ENCODE peak calls at places on chromosomes 2 and 18, in seven cellular contexts. M is mucosa of descending colon, J is nephron progenitor cell, L is lower lobe of right lung, Y is epithelial cell of esophagus, Z is suprapubic skin, D is bronchial epithelial cell. I is an unnamed sample.

GRCh38 chr2:139916822-139917221 is 1136.6 kb upstream of the NXPH2 start:
- DNase-seq in M (no peak), J (no peak), L (no peak), Y (no peak), Z (no peak), D (no peak), I (no peak)

GRCh38 chr2:132441051-132441450 is 24.4 kb downstream of the GPR39 start:
- DNase-seq in M (no peak), J (no peak), L (no peak), Y (no peak), Z (no peak), D (no peak), I (no peak)

GRCh38 chr2:45412754-45413379 is 198.2 kb downstream of the SRBD1 start:
- DNase-seq in M (no peak), J (no peak), L (no peak), Y (no peak), Z (no peak), D (no peak), I (no peak)

GRCh38 chr2:112584891-112585250 is 462 bp downstream of the CHCHD5 start:
- DNase-seq in M (no peak), J (no peak), L (no peak), Y (no peak), Z (no peak), D (no peak), I (no peak)

GRCh38 chr18:54296017-54296416 is 26.7 kb downstream of the POLI start:
- DNase-seq in M (no peak), J (no peak), L (no peak), Y (peak; percentile 9), Z (no peak), D (peak; percentile 2), I (no peak)

GRCh38 chr2:181570833-181571661 is 85.9 kb downstream of the CERKL start:
- DNase-seq in M (no peak), J (no peak), L (no peak), Y (no peak), Z (no peak), D (peak; percentile 33), I (no peak)

GRCh38 chr2:64644240-64645013 is 9.3 kb downstream of the SERTAD2 start:
- DNase-seq in M (peak; percentile 75), J (peak; percentile 80), L (peak; percentile 87), Y (peak; percentile 64), Z (peak; percentile 90), D (peak; percentile 68), I (no peak)

GRCh38 chr2:75751824-75752468 is 41.2 kb upstream of the GCFC2 start:
- DNase-seq in M (no peak), J (no peak), L (no peak), Y (no peak), Z (no peak), D (no peak), I (no peak)

GRCh38 chr2:172429351-172429968 is 2.1 kb downstream of the ITGA6 start:
- DNase-seq in M (no peak), J (no peak), L (no peak), Y (peak; percentile 54), Z (peak; percentile 35), D (peak; percentile 44), I (no peak)

GRCh38 chr2:7567646-7568045 is 650.4 kb downstream of the RNF144A start:
- DNase-seq in M (peak; percentile 28), J (no peak), L (no peak), Y (no peak), Z (no peak), D (no peak), I (no peak)

GRCh38 chr2:46430992-46431391 is 48.4 kb upstream of the TMEM247 start:
- DNase-seq in M (no peak), J (no peak), L (no peak), Y (no peak), Z (no peak), D (no peak), I (no peak)

GRCh38 chr2:239165206-239165831 is 235.5 kb downstream of the HDAC4 start:
- DNase-seq in M (peak; percentile 10), J (no peak), L (peak; percentile 32), Y (no peak), Z (peak; percentile 67), D (no peak), I (no peak)

GRCh38 chr2:55119711-55120487 is 69.6 kb upstream of the RTN4 start:
- DNase-seq in M (no peak), J (no peak), L (no peak), Y (no peak), Z (no peak), D (no peak), I (no peak)

GRCh38 chr18:40555914-40556313 is 1399.1 kb upstream of the PIK3C3 start:
- DNase-seq in M (no peak), J (no peak), L (no peak), Y (peak; percentile 7), Z (no peak), D (peak; percentile 16), I (no peak)

GRCh38 chr2:175167076-175167791 is 769 bp downstream of the ATF2 start:
- DNase-seq in M (peak; percentile 66), J (peak; percentile 58), L (peak; percentile 51), Y (peak; percentile 39), Z (no peak), D (no peak), I (no peak)

GRCh38 chr2:227626580-227627151 is 9.4 kb downstream of the SCYGR4 start:
- DNase-seq in M (no peak), J (no peak), L (no peak), Y (no peak), Z (no peak), D (peak; percentile 25), I (no peak)

GRCh38 chr2:120549841-120550240 is 185.8 kb upstream of the GLI2 start:
- DNase-seq in M (no peak), J (no peak), L (no peak), Y (no peak), Z (no peak), D (no peak), I (no peak)

GRCh38 chr2:230905448-230906430 is 19.3 kb downstream of the GPR55 start:
- DNase-seq in M (peak; percentile 24), J (peak; percentile 27), L (no peak), Y (peak; percentile 17), Z (peak; percentile 69), D (no peak), I (no peak)

GRCh38 chr2:134668821-134669220 is 50.0 kb downstream of the TMEM163 start:
- DNase-seq in M (no peak), J (no peak), L (peak; percentile 69), Y (no peak), Z (no peak), D (no peak), I (no peak)

GRCh38 chr2:42202299-42203008 is 33.3 kb downstream of the EML4 start:
- DNase-seq in M (no peak), J (no peak), L (no peak), Y (no peak), Z (no peak), D (peak; percentile 8), I (no peak)

GRCh38 chr2:128300621-128301020 is 18.0 kb downstream of the HS6ST1 start:
- DNase-seq in M (no peak), J (no peak), L (no peak), Y (no peak), Z (no peak), D (no peak), I (no peak)

GRCh38 chr2:23487735-23488492 is 102.9 kb downstream of the KLHL29 start:
- DNase-seq in M (no peak), J (no peak), L (no peak), Y (peak; percentile 40), Z (no peak), D (no peak), I (no peak)

GRCh38 chr2:64405476-64406406 is 48.2 kb upstream of the LGALSL start:
- DNase-seq in M (peak; percentile 57), J (no peak), L (no peak), Y (peak; percentile 47), Z (no peak), D (peak; percentile 49), I (peak; percentile 10)

GRCh38 chr2:24870440-24870839 is 49.6 kb downstream of the ADCY3 start:
- DNase-seq in M (no peak), J (no peak), L (no peak), Y (no peak), Z (no peak), D (no peak), I (no peak)

GRCh38 chr2:525021-525420 is 152.2 kb downstream of the TMEM18 start:
- DNase-seq in M (no peak), J (no peak), L (no peak), Y (no peak), Z (no peak), D (no peak), I (no peak)

GRCh38 chr18:36572135-36572856 is 256.5 kb downstream of the TPGS2 start:
- DNase-seq in M (no peak), J (peak; percentile 48), L (no peak), Y (peak; percentile 60), Z (no peak), D (peak; percentile 46), I (no peak)
- TF ChIP-seq CTCF in M (no peak), J (peak; percentile 54), L (peak; percentile 45), Y (peak; percentile 78), Z (peak; percentile 27), D (peak; percentile 50), I (peak; percentile 56)

GRCh38 chr2:151914989-151915628 is 86.9 kb upstream of the ARL5A start:
- DNase-seq in M (no peak), J (no peak), L (no peak), Y (no peak), Z (no peak), D (no peak), I (no peak)

GRCh38 chr2:151918308-151918707 is 90.1 kb upstream of the ARL5A start:
- DNase-seq in M (no peak), J (no peak), L (no peak), Y (no peak), Z (no peak), D (no peak), I (no peak)

GRCh38 chr2:151916632-151917031 is 88.4 kb upstream of the ARL5A start:
- DNase-seq in M (no peak), J (no peak), L (no peak), Y (no peak), Z (no peak), D (no peak), I (no peak)
- TF ChIP-seq CTCF in M (no peak), J (no peak), L (no peak), Y (no peak), Z (no peak), D (no peak), I (no peak)

DNA sequence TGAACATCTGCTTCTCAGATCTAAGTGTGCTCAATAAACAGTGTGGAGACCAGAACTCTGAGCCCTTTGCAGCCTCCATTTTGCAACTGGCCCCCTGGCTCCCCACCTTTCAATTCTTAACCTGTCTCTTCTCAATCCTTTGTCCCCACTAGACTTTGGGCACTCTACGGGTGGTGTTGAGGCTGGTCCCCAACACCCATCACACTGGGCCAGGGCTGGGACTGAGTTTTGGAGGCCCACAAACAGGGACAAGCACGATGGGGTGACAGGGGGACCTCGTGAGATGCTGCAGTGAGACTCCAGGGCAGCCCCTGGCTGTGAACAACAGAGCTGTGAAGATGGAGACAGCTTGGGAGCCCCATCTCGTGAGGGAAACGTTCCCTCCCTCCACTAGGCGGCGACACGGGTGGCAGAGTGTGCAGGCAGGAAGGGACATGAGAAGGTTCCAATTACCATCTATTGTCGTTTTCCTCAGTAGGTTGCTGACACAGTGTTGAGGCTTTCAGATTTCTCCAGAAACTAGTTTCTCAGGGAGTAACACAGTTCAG is 1.2 kb downstream of the ANKMY1 start:
- DNase-seq in M (peak; percentile 55), J (peak; percentile 46), L (peak; percentile 63), Y (peak; percentile 72), Z (no peak), D (peak; percentile 38), I (no peak)
- TF ChIP-seq CTCF in M (no peak), J (peak; percentile 27), L (peak; percentile 39), Y (peak; percentile 76), Z (peak; percentile 53), D (peak; percentile 76), I (peak; percentile 64)

GRCh38 chr2:193885419-193885818 is 1690.7 kb upstream of the TMEFF2 start:
- DNase-seq in M (no peak), J (no peak), L (no peak), Y (peak; percentile 29), Z (no peak), D (no peak), I (no peak)

GRCh38 chr2:193883820-193884219 is 1689.1 kb upstream of the TMEFF2 start:
- DNase-seq in M (no peak), J (no peak), L (no peak), Y (no peak), Z (no peak), D (no peak), I (no peak)
- TF ChIP-seq CTCF in M (no peak), J (no peak), L (no peak), Y (no peak), Z (no peak), D (no peak), I (no peak)

I was measured in AG04449.